ENCODE peak calls at places on chromosomes 3 and 15, in four cellular contexts. M is fibroblast of lung, Q is endothelial cell, T is fibroblast of villous mesenchyme. C is an unnamed sample.

GRCh38 chr15:28021281-28022039 is 77.7 kb downstream of the OCA2 start:
- DNase-seq in M (peak; percentile 72), Q (peak; percentile 55), T (peak; percentile 5), C (no peak)

GRCh38 chr3:177126015-177126773 is 71.1 kb downstream of the TBL1XR1 start:
- DNase-seq in M (peak; percentile 75), Q (no peak), T (peak; percentile 71), C (no peak)

GRCh38 chr3:141291610-141292345 is 60.2 kb downstream of the PXYLP1 start:
- DNase-seq in M (no peak), Q (no peak), T (no peak), C (no peak)

GRCh38 chr15:70050970-70051369 is 46.7 kb downstream of the TLE3 start:
- DNase-seq in M (no peak), Q (no peak), T (no peak), C (no peak)

GRCh38 chr15:74402873-74403589 is 30.7 kb downstream of the SEMA7A start:
- DNase-seq in M (no peak), Q (no peak), T (no peak), C (no peak)

GRCh38 chr3:72088486-72089025 is 303.6 kb upstream of the PROK2 start:
- DNase-seq in M (no peak), Q (no peak), T (no peak), C (no peak)

GRCh38 chr3:36597422-36597821 is 166.9 kb downstream of the DCLK3 start:
- DNase-seq in M (no peak), Q (no peak), T (no peak), C (no peak)

GRCh38 chr3:108088697-108089096 is 2.1 kb downstream of the CD47 start:
- DNase-seq in M (peak; percentile 12), Q (no peak), T (peak; percentile 36), C (no peak)

GRCh38 chr15:80957976-80958375 is 31.6 kb downstream of the MESD start:
- DNase-seq in M (no peak), Q (no peak), T (no peak), C (no peak)

GRCh38 chr15:44545934-44546802 is 9.2 kb downstream of the EIF3J start:
- DNase-seq in M (peak; percentile 39), Q (no peak), T (peak; percentile 39), C (no peak)
- TF ChIP-seq CTCF in M (peak; percentile 41), Q (no peak), T (peak; percentile 48), C (peak; percentile 21)

DNA sequence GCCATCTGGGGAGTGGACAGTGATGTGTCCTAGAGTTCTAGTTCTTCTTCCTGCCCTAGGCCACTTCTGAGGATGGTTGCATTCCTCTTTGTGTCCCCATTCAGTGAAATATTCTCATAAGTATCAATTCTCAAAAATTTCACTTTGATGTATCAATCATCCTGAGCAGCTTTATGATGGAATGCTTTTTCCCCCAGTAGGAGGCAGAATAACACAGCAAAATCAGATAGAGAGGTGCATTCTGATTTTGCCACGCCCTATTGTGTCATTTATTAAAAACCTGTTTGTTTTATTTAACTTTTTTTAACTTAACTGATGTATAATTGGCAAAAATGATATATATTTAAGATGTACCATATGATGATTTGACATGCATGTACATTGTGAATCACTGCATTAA is 656.0 kb upstream of the GRM7 start:
- DNase-seq in M (no peak), Q (no peak), T (no peak), C (no peak)
- TF ChIP-seq CTCF in M (no peak), Q (no peak), T (no peak), C (no peak)

GRCh38 chr3:111249421-111249820 is 177.8 kb downstream of the NECTIN3 start:
- DNase-seq in M (no peak), Q (no peak), T (no peak), C (no peak)

GRCh38 chr3:111253733-111254132 is 182.1 kb downstream of the NECTIN3 start:
- DNase-seq in M (no peak), Q (no peak), T (no peak), C (no peak)

GRCh38 chr3:111246967-111247760 is 175.5 kb downstream of the NECTIN3 start:
- DNase-seq in M (peak; percentile 33), Q (no peak), T (peak; percentile 30), C (no peak)

GRCh38 chr3:111248406-111248805 is 176.8 kb downstream of the NECTIN3 start:
- DNase-seq in M (no peak), Q (no peak), T (no peak), C (no peak)

DNA sequence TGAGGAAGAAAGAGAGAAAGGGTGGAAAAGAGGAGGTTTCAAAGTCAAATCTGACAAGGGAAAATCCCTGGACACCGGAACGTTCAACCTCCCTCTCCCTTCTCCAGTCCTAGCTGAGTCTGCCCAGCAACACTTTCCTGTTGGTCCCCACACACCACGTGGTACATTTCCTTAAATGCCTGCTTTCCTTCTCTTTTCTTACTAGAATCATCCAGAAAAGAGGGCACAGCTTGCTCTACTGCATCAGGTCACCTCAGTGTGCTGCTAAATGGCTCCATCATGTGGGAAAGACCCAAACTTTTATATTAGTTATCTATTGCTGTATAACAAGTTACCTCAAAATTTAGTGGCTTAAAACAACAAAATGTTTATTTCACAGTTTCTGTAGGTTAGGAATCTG is 181.2 kb downstream of the NECTIN3 start:
- DNase-seq in M (peak; percentile 45), Q (no peak), T (peak; percentile 72), C (no peak)
- TF ChIP-seq CTCF in M (no peak), Q (no peak), T (peak; percentile 16), C (no peak)

GRCh38 chr3:126377211-126377610 is 17.5 kb upstream of the CFAP100 start:
- DNase-seq in M (no peak), Q (no peak), T (no peak), C (no peak)

GRCh38 chr3:126376464-126376863 is 18.2 kb upstream of the CFAP100 start:
- DNase-seq in M (no peak), Q (no peak), T (no peak), C (no peak)

GRCh38 chr3:126375835-126376331 is 18.7 kb upstream of the KLF15 start:
- DNase-seq in M (no peak), Q (no peak), T (no peak), C (no peak)

GRCh38 chr3:126380011-126380768 is 14.5 kb upstream of the CFAP100 start:
- DNase-seq in M (no peak), Q (no peak), T (no peak), C (no peak)

GRCh38 chr3:126378341-126378751 is 16.4 kb upstream of the CFAP100 start:
- DNase-seq in M (no peak), Q (no peak), T (no peak), C (no peak)
- TF ChIP-seq CTCF in M (no peak), Q (no peak), T (no peak), C (no peak)

DNA sequence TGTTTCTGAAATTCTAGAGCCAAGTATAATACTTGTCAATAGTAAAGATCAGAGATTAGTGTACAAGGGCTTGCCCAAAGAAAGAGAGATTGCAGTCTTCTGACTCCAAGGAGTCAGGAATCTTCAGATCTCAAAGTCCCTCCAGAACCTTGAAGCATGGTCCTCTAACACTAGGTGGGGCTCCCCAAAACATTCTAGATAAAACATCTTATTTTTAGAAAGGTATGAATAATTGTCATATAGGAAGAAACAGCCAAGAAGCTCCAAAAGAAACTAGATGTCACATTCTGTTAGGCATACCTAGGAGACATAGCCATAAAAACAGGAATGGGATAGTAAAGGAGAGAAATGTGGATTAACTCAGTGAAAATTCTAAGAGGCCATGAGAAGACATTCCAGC is 10.7 kb downstream of the MUC13 start:
- DNase-seq in M (no peak), Q (no peak), T (peak; percentile 15), C (no peak)
- TF ChIP-seq CTCF in M (peak; percentile 26), Q (no peak), T (peak; percentile 45), C (no peak)

DNA sequence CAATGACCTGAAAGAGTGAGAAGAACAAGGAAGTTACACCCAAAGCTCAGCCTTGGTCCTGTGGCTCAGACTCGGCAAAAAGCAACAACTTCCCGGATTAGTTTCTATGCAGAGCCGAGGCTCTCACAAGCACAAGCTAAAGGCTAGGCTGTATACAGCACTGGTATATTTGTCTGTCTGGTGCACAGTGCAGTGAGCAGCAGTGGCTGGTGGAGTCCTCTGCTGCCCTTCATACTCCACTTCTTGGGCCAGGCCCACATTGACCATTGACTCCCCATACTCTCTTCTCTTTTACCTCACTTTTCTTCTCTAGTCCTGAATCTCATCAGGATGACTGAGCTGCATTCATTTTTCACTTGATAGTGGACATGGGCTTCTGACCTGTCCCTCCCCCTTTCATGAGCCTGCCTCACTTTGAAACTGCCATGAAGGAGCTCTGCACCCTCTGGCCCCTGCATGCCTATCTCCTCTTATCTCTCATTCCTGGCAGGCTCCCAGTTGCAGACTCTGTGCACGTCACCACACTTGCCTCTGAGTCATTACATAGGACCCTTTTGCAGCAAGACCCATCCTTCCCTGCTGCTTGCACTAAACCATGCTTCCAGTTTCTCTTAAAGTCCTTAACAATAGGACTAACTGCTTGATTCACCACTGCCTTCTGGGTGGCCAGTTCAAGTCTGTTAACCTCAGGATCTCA is 379.3 kb downstream of the NTRK3 start:
- DNase-seq in M (peak; percentile 42), Q (no peak), T (peak; percentile 89), C (no peak)
- TF ChIP-seq CTCF in M (no peak), Q (no peak), T (no peak), C (no peak)

GRCh38 chr3:175433026-175433668 is 574.0 kb downstream of the NAALADL2 start:
- DNase-seq in M (peak; percentile 49), Q (no peak), T (peak; percentile 80), C (no peak)
- TF ChIP-seq CTCF in M (no peak), Q (no peak), T (no peak), C (no peak)

GRCh38 chr3:124526601-124527000 is 203.7 kb upstream of the UMPS start:
- DNase-seq in M (no peak), Q (no peak), T (no peak), C (no peak)
- TF ChIP-seq CTCF in M (no peak), Q (peak; percentile 24), T (peak; percentile 27), C (no peak)

GRCh38 chr3:89113887-89114840 is 6.7 kb downstream of the EPHA3 start:
- DNase-seq in M (peak; percentile 70), Q (peak; percentile 79), T (peak; percentile 45), C (no peak)
- TF ChIP-seq CTCF in M (peak; percentile 50), Q (peak; percentile 34), T (peak; percentile 59), C (peak; percentile 64)

DNA sequence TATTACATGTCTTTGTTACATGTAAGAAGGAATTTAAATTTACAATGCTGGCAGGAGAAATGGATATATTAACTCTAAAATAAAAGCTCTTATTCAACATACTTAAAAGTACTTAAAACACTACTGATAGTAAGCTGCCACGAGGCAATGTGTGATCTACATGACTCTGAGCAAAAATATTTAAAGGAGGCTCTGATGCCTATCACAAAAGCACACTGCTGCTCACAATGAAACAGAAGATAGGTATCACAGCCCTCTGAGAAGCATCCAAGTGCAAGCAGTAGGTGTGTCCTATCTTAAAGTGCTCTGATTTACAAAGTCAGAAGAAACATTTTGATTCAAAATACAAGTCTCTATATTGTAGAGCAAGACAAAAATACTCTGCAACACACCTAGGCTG is 371.2 kb upstream of the WNT5A start:
- DNase-seq in M (no peak), Q (no peak), T (no peak), C (no peak)
- TF ChIP-seq CTCF in M (no peak), Q (no peak), T (no peak), C (no peak)

C was measured in D721Med.